ENCODE peak calls at places on chromosome 7, in six cellular contexts. Z, D, F, P, R and A are unnamed samples.

GRCh38 chr7:56023500-56023899 is 27.7 kb downstream of the PSPH start:
- DNase-seq in Z (no peak), D (no peak), F (no peak), P (no peak), R (no peak), A (no peak)

GRCh38 chr7:157513162-157513621 is 176.4 kb downstream of the DNAJB6 start:
- DNase-seq in Z (no peak), D (no peak), F (no peak), P (no peak), R (no peak), A (peak; percentile 87)

GRCh38 chr7:2643386-2644229 is 11.8 kb downstream of the TTYH3 start:
- DNase-seq in Z (no peak), D (no peak), F (no peak), P (no peak), R (peak; percentile 78), A (no peak)

GRCh38 chr7:105600720-105601550 is 19.6 kb upstream of the EFCAB10 start:
- DNase-seq in Z (no peak), D (no peak), F (peak; percentile 13), P (no peak), R (no peak), A (no peak)

GRCh38 chr7:28142650-28143049 is 37.9 kb downstream of the JAZF1 start:
- DNase-seq in Z (no peak), D (no peak), F (no peak), P (no peak), R (no peak), A (no peak)

GRCh38 chr7:27775772-27776171 is 35.8 kb downstream of the TAX1BP1 start:
- DNase-seq in Z (no peak), D (no peak), F (no peak), P (no peak), R (no peak), A (no peak)

GRCh38 chr7:36207451-36208291 is 54.6 kb downstream of the EEPD1 start:
- DNase-seq in Z (peak; percentile 81), D (peak; percentile 31), F (peak; percentile 44), P (peak; percentile 49), R (no peak), A (no peak)

GRCh38 chr7:102230593-102230992 is 56.1 kb upstream of the SH2B2 start:
- DNase-seq in Z (no peak), D (no peak), F (peak; percentile 30), P (no peak), R (no peak), A (no peak)

GRCh38 chr7:33669251-33669670 is 236.1 kb upstream of the BMPER start:
- DNase-seq in Z (no peak), D (no peak), F (no peak), P (no peak), R (no peak), A (no peak)

GRCh38 chr7:3065724-3066143 is 22.1 kb upstream of the CARD11 start:
- DNase-seq in Z (no peak), D (no peak), F (peak; percentile 47), P (peak; percentile 31), R (peak; percentile 60), A (no peak)

GRCh38 chr7:90474284-90475210 is 5.1 kb downstream of the PTTG1IP2 start:
- DNase-seq in Z (peak; percentile 7), D (no peak), F (peak; percentile 70), P (no peak), R (no peak), A (no peak)

GRCh38 chr7:121547341-121548092 is 151.4 kb upstream of the FAM3C start:
- DNase-seq in Z (peak; percentile 29), D (no peak), F (peak; percentile 66), P (peak; percentile 83), R (peak; percentile 75), A (no peak)

GRCh38 chr7:91034459-91035368 is 229.5 kb upstream of the FZD1 start:
- DNase-seq in Z (peak; percentile 29), D (peak; percentile 28), F (peak; percentile 7), P (peak; percentile 73), R (peak; percentile 61), A (no peak)

GRCh38 chr7:143399151-143399550 is 9.5 kb downstream of the EPHA1 start:
- DNase-seq in Z (no peak), D (no peak), F (no peak), P (no peak), R (no peak), A (no peak)

GRCh38 chr7:15723840-15724239 is 37.4 kb upstream of the MEOX2 start:
- DNase-seq in Z (no peak), D (no peak), F (no peak), P (no peak), R (no peak), A (no peak)

GRCh38 chr7:2982831-2983230 is 60.8 kb downstream of the CARD11 start:
- DNase-seq in Z (no peak), D (no peak), F (no peak), P (no peak), R (peak; percentile 68), A (no peak)

GRCh38 chr7:155860840-155861479 is 48.7 kb upstream of the SHH start:
- DNase-seq in Z (peak; percentile 36), D (no peak), F (peak; percentile 71), P (peak; percentile 69), R (no peak), A (peak; percentile 81)

GRCh38 chr7:157339777-157340677 is 3.2 kb downstream of the DNAJB6 start:
- DNase-seq in Z (no peak), D (peak; percentile 68), F (peak; percentile 55), P (peak; percentile 69), R (peak; percentile 75), A (no peak)

GRCh38 chr7:17380696-17381662 is 82.5 kb downstream of the AHR start:
- DNase-seq in Z (no peak), D (no peak), F (no peak), P (no peak), R (no peak), A (no peak)

GRCh38 chr7:118153551-118154177 is 30.3 kb upstream of the LSM8 start:
- DNase-seq in Z (no peak), D (no peak), F (peak; percentile 34), P (peak; percentile 49), R (peak; percentile 47), A (no peak)

GRCh38 chr7:156560075-156560474 is 80.5 kb upstream of the RNF32 start:
- DNase-seq in Z (no peak), D (no peak), F (no peak), P (no peak), R (no peak), A (no peak)

GRCh38 chr7:110590415-110590814 is 500.5 kb upstream of the LRRN3 start:
- DNase-seq in Z (no peak), D (no peak), F (no peak), P (no peak), R (no peak), A (no peak)

DNA sequence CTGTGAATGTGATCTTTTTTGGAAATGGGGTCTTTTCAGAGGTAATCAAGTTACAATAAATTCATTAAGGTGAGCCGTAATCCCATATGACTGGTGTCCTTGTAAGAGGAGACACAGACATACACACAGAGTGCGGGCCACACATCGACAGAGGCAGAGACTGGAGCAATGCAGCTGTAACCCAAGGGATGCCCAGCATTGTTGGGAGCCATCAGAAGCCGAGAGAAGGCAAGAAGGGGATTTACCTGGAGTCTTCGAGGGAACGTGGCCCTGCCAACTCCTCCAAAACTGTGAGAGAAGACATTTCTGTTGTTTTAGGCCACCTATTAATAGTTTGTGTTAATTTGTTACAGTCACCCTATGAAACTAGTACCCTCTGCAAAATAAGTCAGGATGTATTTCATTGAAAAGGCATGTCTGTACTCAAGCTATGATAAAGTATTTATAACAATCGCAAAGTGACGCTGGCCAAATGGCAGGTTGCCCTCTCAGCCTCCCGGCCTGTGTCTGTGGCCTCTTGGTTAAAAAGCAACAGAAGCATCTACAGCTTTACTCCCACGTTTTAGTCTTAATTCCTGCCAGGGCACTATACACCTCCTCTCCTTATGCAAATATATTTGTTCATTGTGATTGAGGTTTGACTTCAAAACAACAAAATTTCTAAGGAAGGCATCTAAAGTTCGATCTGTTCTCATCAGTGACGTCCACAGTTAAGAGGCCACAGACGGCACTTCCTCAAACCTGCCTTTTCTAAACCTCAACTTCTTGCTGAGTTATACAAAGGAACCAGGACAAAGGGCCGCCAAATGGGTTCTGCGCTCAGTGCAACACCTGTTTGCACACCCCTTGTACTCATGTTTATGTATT is 46.8 kb downstream of the HIPK2 start:
- DNase-seq in Z (no peak), D (peak; percentile 50), F (peak; percentile 4), P (no peak), R (peak; percentile 78), A (no peak)
- H3K27ac ChIP-seq in Z (peak overlapping the region; percentile 55), D (peak overlapping the region; percentile 87), F (peak overlapping the region; percentile 87), P (peak overlapping the region; percentile 28), R (peak overlapping the region; percentile 28), A (peak overlapping the region; percentile 79)

GRCh38 chr7:123749537-123749857 is 694 bp upstream of the WASL start:
- DNase-seq in Z (peak; percentile 24), D (no peak), F (peak; percentile 64), P (peak; percentile 66), R (peak; percentile 66), A (no peak)
- TF ChIP-seq CTCF in Z (peak; percentile 20), D (no peak), F (no peak), P (peak; percentile 3), R (no peak), A (no peak)

GRCh38 chr7:92072708-92073107 is 61.6 kb downstream of the CYP51A1 start:
- DNase-seq in Z (no peak), D (no peak), F (no peak), P (no peak), R (no peak), A (no peak)

GRCh38 chr7:92071032-92071431 is 63.2 kb downstream of the CYP51A1 start:
- DNase-seq in Z (no peak), D (no peak), F (no peak), P (peak; percentile 39), R (no peak), A (no peak)

GRCh38 chr7:92075455-92076158 is 58.7 kb downstream of the CYP51A1 start:
- DNase-seq in Z (no peak), D (no peak), F (no peak), P (no peak), R (no peak), A (no peak)

DNA sequence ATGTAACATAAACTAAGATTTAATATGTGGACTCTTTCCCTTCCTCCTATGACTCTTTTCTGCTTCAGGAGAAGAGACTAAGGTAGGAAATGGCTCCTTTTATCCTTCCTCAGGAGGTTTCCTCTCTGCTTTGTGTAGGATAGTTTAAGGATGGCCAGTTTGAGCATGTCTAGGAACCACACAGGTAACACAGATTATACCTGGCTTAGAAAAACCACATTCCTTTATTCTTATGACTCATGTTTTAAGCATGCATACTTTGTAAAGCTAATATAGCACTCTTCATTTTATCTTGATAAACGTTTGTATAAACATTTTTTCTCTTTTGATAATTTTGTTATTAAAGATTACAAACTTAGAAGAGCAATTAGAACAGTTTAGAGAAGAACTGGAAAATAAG is 57.8 kb downstream of the CYP51A1 start:
- DNase-seq in Z (no peak), D (no peak), F (peak; percentile 86), P (no peak), R (no peak), A (no peak)
- H3K27ac ChIP-seq in Z (no peak overlapping the region), D (no peak overlapping the region), F (no peak overlapping the region), P (peak overlapping the region; percentile 48), R (no peak overlapping the region), A (no peak overlapping the region)

DNA sequence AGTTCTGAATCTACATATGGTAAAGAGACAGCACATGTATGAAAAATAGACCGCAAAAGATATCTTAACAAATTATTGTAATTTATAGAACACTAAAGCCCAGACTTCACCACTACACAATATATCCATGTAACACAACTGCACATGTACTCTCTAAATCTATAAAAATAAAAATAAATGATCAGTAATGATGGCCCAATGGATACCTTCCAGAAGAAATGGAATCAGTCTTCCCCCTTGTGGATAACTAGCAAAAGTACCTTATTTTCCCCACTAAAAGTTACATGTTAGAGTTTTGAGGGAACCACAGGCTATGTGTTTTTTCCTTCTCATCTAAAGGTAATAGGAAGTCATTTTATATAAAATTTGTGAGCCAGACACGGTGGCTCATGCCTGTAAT is 25.7 kb downstream of the C7orf25 start:
- DNase-seq in Z (no peak), D (no peak), F (no peak), P (no peak), R (peak; percentile 45), A (no peak)
- TF ChIP-seq CTCF in Z (peak; percentile 56), D (no peak), F (peak; percentile 61), P (peak; percentile 35), R (peak; percentile 74), A (no peak)

GRCh38 chr7:73668103-73668937 is 689 bp downstream of the VPS37D start:
- DNase-seq in Z (no peak), D (peak; percentile 27), F (no peak), P (peak; percentile 44), R (peak; percentile 33), A (no peak)
- H3K27ac ChIP-seq in Z (no peak overlapping the region), D (peak overlapping the region; percentile 32), F (peak overlapping the region; percentile 44), P (no peak overlapping the region), R (no peak overlapping the region), A (no peak overlapping the region)